ENCODE peak calls at places on chromosomes 5 and 9, in seven cellular contexts. F is hypothalamus, H is NCI-H146, M is cerebellar cortex, B is mucosa of descending colon, R is H9, E is globus pallidus. Z is an unnamed sample.

GRCh38 chr5:97229196-97229595 is 46.1 kb upstream of the RIOK2 start:
- DNase-seq in F (no peak), H (no peak), M (no peak), B (no peak), R (no peak), E (no peak), Z (no peak)

GRCh38 chr9:81871695-81872094 is 56.5 kb upstream of the SPATA31D4 start:
- DNase-seq in F (no peak), H (no peak), M (no peak), B (no peak), R (no peak), E (no peak), Z (no peak)

GRCh38 chr9:78131969-78132687 is 100.5 kb upstream of the GNAQ start:
- DNase-seq in F (peak; percentile 18), H (no peak), M (no peak), B (no peak), R (no peak), E (peak; percentile 66), Z (peak; percentile 76)

GRCh38 chr5:123700624-123701023 is 188.6 kb downstream of the CSNK1G3 start:
- DNase-seq in F (no peak), H (no peak), M (no peak), B (no peak), R (no peak), E (no peak), Z (no peak)

GRCh38 chr9:2015581-2016410 is 649 bp downstream of the SMARCA2 start:
- DNase-seq in F (peak; percentile 64), H (peak; percentile 67), M (peak; percentile 42), B (peak; percentile 81), R (peak; percentile 59), E (peak; percentile 73), Z (peak; percentile 52)

GRCh38 chr5:174490717-174491116 is 233.7 kb upstream of the MSX2 start:
- DNase-seq in F (no peak), H (no peak), M (no peak), B (no peak), R (no peak), E (no peak), Z (no peak)

GRCh38 chr9:34204011-34204635 is 25.3 kb downstream of the UBAP1 start:
- DNase-seq in F (no peak), H (no peak), M (no peak), B (no peak), R (no peak), E (no peak), Z (no peak)

GRCh38 chr5:123720955-123721354 is 209.0 kb downstream of the CSNK1G3 start:
- DNase-seq in F (no peak), H (no peak), M (no peak), B (no peak), R (no peak), E (no peak), Z (no peak)

GRCh38 chr5:172620506-172620905 is 20.6 kb upstream of the NEURL1B start:
- DNase-seq in F (no peak), H (no peak), M (no peak), B (no peak), R (no peak), E (no peak), Z (no peak)

GRCh38 chr5:81898403-81898802 is 73.4 kb upstream of the ATG10 start:
- DNase-seq in F (no peak), H (no peak), M (no peak), B (no peak), R (no peak), E (no peak), Z (peak; percentile 33)

GRCh38 chr5:167785106-167785505 is 506.3 kb upstream of the WWC1 start:
- DNase-seq in F (no peak), H (no peak), M (no peak), B (no peak), R (no peak), E (peak; percentile 37), Z (peak; percentile 75)

GRCh38 chr9:21334603-21334968 is 618 bp downstream of the KLHL9 start:
- DNase-seq in F (no peak), H (no peak), M (no peak), B (no peak), R (no peak), E (no peak), Z (peak; percentile 44)

GRCh38 chr9:118318770-118319443 is 614.7 kb downstream of the TLR4 start:
- DNase-seq in F (no peak), H (no peak), M (no peak), B (no peak), R (no peak), E (no peak), Z (no peak)

GRCh38 chr9:21762064-21762463 is 40.4 kb upstream of the MTAP start:
- DNase-seq in F (no peak), H (no peak), M (no peak), B (no peak), R (no peak), E (no peak), Z (no peak)

GRCh38 chr9:125812403-125812802 is 65.2 kb downstream of the PBX3 start:
- DNase-seq in F (no peak), H (no peak), M (no peak), B (no peak), R (no peak), E (no peak), Z (no peak)

GRCh38 chr9:128163027-128163515 is 3.0 kb downstream of the BBLN start:
- DNase-seq in F (no peak), H (no peak), M (no peak), B (no peak), R (no peak), E (no peak), Z (no peak)

GRCh38 chr5:72821776-72822175 is 5.3 kb downstream of the TNPO1 start:
- DNase-seq in F (no peak), H (no peak), M (no peak), B (no peak), R (no peak), E (no peak), Z (no peak)

GRCh38 chr5:175842947-175843793 is 28.2 kb upstream of the CPLX2 start:
- DNase-seq in F (no peak), H (no peak), M (no peak), B (no peak), R (peak; percentile 56), E (no peak), Z (no peak)

GRCh38 chr5:66247176-66247960 is 103.3 kb downstream of the SREK1 start:
- DNase-seq in F (no peak), H (no peak), M (no peak), B (no peak), R (no peak), E (no peak), Z (no peak)

GRCh38 chr5:140978260-140978659 is 12.0 kb downstream of the PCDHAC2 start:
- DNase-seq in F (no peak), H (no peak), M (no peak), B (no peak), R (no peak), E (no peak), Z (no peak)

GRCh38 chr5:54785729-54786548 is 199.5 kb downstream of the ESM1 start:
- DNase-seq in F (peak; percentile 69), H (no peak), M (peak; percentile 87), B (peak; percentile 57), R (no peak), E (peak; percentile 75), Z (peak; percentile 87)

GRCh38 chr5:124650960-124651662 is 95.3 kb downstream of the ZNF608 start:
- DNase-seq in F (no peak), H (no peak), M (no peak), B (no peak), R (no peak), E (no peak), Z (no peak)

GRCh38 chr5:171762016-171762415 is 23.6 kb upstream of the SMIM23 start:
- DNase-seq in F (no peak), H (no peak), M (no peak), B (no peak), R (no peak), E (no peak), Z (no peak)

Z was measured in pons.